ENCODE peak calls at places on chromosome 5, in eight cellular contexts. V is neural progenitor cell, L is mesothelial cell of epicardium, N is cardiac fibroblast, K is HFFc6, R is fibroblast of lung, Y is heart right ventricle, G is HCT116. C is an unnamed sample.
A peak's percentile ranks its signal among the peaks of the same experiment; 100 is the strongest.

GRCh38 chr5:116733995-116734716 is 159.5 kb upstream of the SEMA6A start:
- DNase-seq in Y (no peak), K (no peak), R (no peak), N (no peak), L (no peak), V (peak; percentile 10), G (no peak), C (no peak)

GRCh38 chr5:38382898-38383297 is 124.5 kb downstream of the EGFLAM start:
- DNase-seq in V (peak; percentile 81), K (peak; percentile 52), L (peak; percentile 54), Y (peak; percentile 30), R (peak; percentile 75), N (peak; percentile 81), G (peak; percentile 80), C (peak; percentile 86)

GRCh38 chr5:66041612-66042011 is 102.5 kb upstream of the SREK1 start:
- DNase-seq in N (peak; percentile 27), K (no peak), L (no peak), R (no peak), G (no peak), Y (no peak), V (no peak), C (no peak)

GRCh38 chr5:132237141-132237540 is 9.5 kb upstream of the P4HA2 start:
- DNase-seq in K (no peak), L (no peak), R (no peak), G (no peak), N (no peak), V (no peak), Y (no peak), C (no peak)

GRCh38 chr5:51465165-51465564 is 81.9 kb downstream of the ISL1 start:
- DNase-seq in K (no peak), N (no peak), Y (no peak), R (no peak), V (peak; percentile 50), L (no peak), G (no peak), C (no peak)

GRCh38 chr5:18312016-18312415 is 677.8 kb downstream of the TAF11L14 start:
- DNase-seq in G (no peak), N (no peak), L (no peak), V (no peak), R (no peak), K (no peak), Y (no peak), C (no peak)

GRCh38 chr5:6080930-6081726 is 297.2 kb downstream of the MED10 start:
- DNase-seq in V (no peak), Y (no peak), K (no peak), R (no peak), N (no peak), L (no peak), G (no peak), C (no peak)

GRCh38 chr5:152736906-152737305 is 331.8 kb upstream of the NMUR2 start:
- DNase-seq in R (no peak), V (no peak), L (no peak), Y (no peak), K (no peak), G (no peak), N (no peak), C (no peak)

GRCh38 chr5:122501087-122501435 is 189.0 kb downstream of the SNCAIP start:
- DNase-seq in K (no peak), Y (no peak), N (peak; percentile 33), L (no peak), G (no peak), V (no peak), R (peak; percentile 63), C (no peak)

GRCh38 chr5:125065736-125066135 is 319.3 kb upstream of the ZNF608 start:
- DNase-seq in N (no peak), L (no peak), Y (no peak), G (no peak), K (no peak), R (no peak), V (no peak), C (no peak)

GRCh38 chr5:164353155-164353554 is 847.7 kb downstream of the MAT2B start:
- DNase-seq in L (no peak), Y (no peak), V (no peak), R (peak; percentile 26), N (no peak), G (no peak), K (no peak), C (no peak)

GRCh38 chr5:166493627-166494026 is 1797.8 kb upstream of the WWC1 start:
- DNase-seq in R (no peak), L (no peak), V (no peak), N (no peak), G (no peak), Y (no peak), K (no peak), C (no peak)

GRCh38 chr5:161745392-161745791 is 59.9 kb downstream of the GABRA6 start:
- DNase-seq in G (no peak), N (no peak), R (no peak), L (no peak), K (no peak), Y (no peak), V (no peak), C (no peak)

GRCh38 chr5:22649076-22649475 is 204.1 kb downstream of the CDH12 start:
- DNase-seq in R (peak; percentile 20), L (peak; percentile 39), Y (no peak), G (no peak), V (no peak), N (peak; percentile 40), K (no peak), C (no peak)

GRCh38 chr5:179285236-179285635 is 60.0 kb downstream of the ADAMTS2 start:
- DNase-seq in G (no peak), V (no peak), Y (peak; percentile 83), R (peak; percentile 35), N (peak; percentile 44), K (no peak), L (no peak), C (no peak)

GRCh38 chr5:137761560-137761959 is 7.4 kb upstream of the HNRNPA0 start:
- DNase-seq in Y (no peak), L (no peak), R (no peak), G (no peak), K (no peak), N (peak; percentile 12), V (no peak), C (no peak)

DNA sequence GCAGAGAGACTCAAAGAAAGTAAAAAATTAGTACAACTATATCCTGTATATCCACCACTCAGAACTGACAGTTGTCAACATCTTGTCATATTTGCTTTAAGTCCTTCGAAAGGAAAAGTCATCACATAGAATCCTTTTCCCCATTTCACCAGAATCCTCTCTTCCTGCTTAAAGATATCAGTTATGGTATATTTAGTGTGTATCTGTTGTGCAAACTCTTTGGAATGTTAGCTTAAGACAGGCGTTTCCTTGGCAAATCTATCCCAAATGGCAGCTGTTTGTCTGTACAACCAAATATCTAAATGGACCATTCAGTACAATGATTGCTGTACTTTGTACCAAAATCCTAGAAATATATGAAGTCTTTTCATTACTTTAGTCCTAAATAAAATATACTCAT is 98.5 kb downstream of the ITGA1 start:
- DNase-seq in G (no peak), V (no peak), Y (no peak), N (no peak), K (no peak), R (no peak), L (no peak), C (no peak)
- TF ChIP-seq CTCF in G (no peak), V (no peak), Y (no peak), N (no peak), K (no peak), R (no peak), L (no peak), C (no peak)

DNA sequence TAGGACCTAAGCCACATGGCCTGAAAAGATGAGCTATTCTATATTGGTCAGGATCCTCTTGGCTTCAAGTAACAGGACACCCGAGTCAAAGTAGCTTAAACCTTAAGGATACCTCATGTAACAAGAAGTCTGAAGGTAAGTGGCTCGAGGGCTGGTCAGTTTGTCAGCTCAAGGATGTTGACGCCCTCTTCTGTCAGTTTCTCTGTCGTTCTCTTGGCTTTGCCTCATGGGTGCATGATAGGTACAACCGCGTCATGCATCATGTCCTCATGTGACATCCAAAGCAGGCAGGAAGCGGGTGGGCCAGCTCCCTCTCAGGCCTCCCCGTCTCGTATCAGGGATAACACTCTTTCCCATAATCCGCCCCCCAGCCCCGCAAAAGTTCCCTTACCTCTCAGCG is 22.1 kb upstream of the TCERG1 start:
- DNase-seq in N (no peak), K (no peak), R (no peak), L (no peak), G (no peak), Y (no peak), V (peak; percentile 27), C (no peak)
- TF ChIP-seq CTCF in N (no peak), K (no peak), R (no peak), L (no peak), G (no peak), Y (no peak), V (peak; percentile 21), C (no peak)

GRCh38 chr5:61767231-61768080 is 435.4 kb downstream of the ZSWIM6 start:
- DNase-seq in G (no peak), R (no peak), Y (no peak), L (no peak), V (no peak), N (no peak), K (no peak), C (no peak)

GRCh38 chr5:61765471-61765870 is 433.4 kb downstream of the ZSWIM6 start:
- DNase-seq in N (no peak), V (no peak), L (no peak), Y (no peak), G (no peak), R (no peak), K (no peak), C (no peak)

GRCh38 chr5:61771062-61771461 is 439.0 kb downstream of the ZSWIM6 start:
- DNase-seq in Y (no peak), K (no peak), L (no peak), G (no peak), R (no peak), V (no peak), N (no peak), C (no peak)

GRCh38 chr5:61766141-61766540 is 434.1 kb downstream of the ZSWIM6 start:
- DNase-seq in V (no peak), Y (no peak), K (no peak), R (no peak), N (no peak), L (no peak), G (no peak), C (no peak)

GRCh38 chr5:61768692-61769281 is 436.7 kb downstream of the ZSWIM6 start:
- DNase-seq in R (no peak), N (peak; percentile 3), Y (no peak), V (peak; percentile 69), L (no peak), G (peak; percentile 63), K (peak; percentile 25), C (no peak)
- TF ChIP-seq CTCF in R (peak; percentile 41), N (peak; percentile 22), Y (peak; percentile 23), V (peak; percentile 82), L (peak; percentile 49), G (peak; percentile 99), K (peak; percentile 78), C (peak; percentile 46)

DNA sequence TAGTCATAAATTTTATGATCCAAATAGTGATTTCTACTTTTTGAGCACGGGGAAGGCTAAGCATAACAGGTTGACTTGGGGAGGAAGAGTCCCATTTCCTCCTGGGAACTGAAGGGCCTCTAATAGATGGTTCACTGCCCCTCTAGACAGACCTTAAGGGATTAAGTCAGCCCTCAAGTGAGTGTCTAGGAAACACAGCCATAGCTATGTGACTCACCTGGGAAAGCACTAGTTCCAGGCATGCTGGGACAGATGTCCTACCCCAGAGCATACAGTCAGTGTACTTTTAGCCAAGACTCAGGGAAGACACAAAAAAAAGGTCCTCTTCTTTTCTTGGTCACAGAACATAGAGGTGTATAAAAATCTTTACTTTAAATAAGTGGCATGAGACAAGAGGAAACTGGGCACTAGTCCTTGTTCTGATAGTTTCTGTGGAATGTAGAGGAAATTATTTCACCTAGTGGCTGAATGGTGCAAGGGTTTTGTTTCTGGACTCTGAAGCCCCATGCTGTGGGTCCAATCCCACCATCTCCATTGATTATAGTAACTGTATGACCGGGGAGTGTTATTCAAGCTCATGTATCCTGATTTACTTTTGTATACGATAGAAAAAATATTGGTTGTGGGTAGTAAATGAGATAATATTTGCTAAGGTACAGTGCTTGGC is 86.0 kb downstream of the NREP start:
- DNase-seq in G (no peak), L (no peak), V (no peak), N (peak; percentile 46), R (no peak), Y (no peak), K (no peak), C (no peak)
- TF ChIP-seq CTCF in G (no peak), L (no peak), V (peak; percentile 20), N (peak; percentile 13), R (no peak), Y (no peak), K (peak; percentile 61), C (no peak)

C was measured in osteocyte.